ENCODE peak calls at places on chromosomes 16 and 17, in seven cellular contexts. O is HepG2, K is SK-N-SH, T is GM12891, N is K562, M is H1, U is GM12878. V is an unnamed sample.

GRCh38 chr16:79571753-79572544 is 28.6 kb downstream of the MAF start:
- DNase-seq in O (no peak), K (no peak), T (no peak), N (no peak), M (no peak), U (no peak), V (no peak)

GRCh38 chr17:79393358-79394038 is 217.4 kb downstream of the RBFOX3 start:
- DNase-seq in O (peak; percentile 50), K (peak; percentile 97), T (peak; percentile 86), N (peak; percentile 83), M (peak; percentile 99), U (no peak), V (peak; percentile 79)

GRCh38 chr16:15572329-15573001 is 70.5 kb downstream of the MARF1 start:
- DNase-seq in O (peak; percentile 83), K (no peak), T (no peak), N (no peak), M (no peak), U (no peak), V (no peak)

GRCh38 chr17:75604034-75604695 is 16.6 kb downstream of the MYO15B start:
- DNase-seq in O (no peak), K (no peak), T (no peak), N (peak; percentile 81), M (no peak), U (no peak), V (no peak)

GRCh38 chr17:58447039-58447975 is 30.0 kb upstream of the RNF43 start:
- DNase-seq in O (peak; percentile 88), K (peak; percentile 78), T (peak; percentile 35), N (peak; percentile 72), M (peak; percentile 83), U (peak; percentile 53), V (no peak)

GRCh38 chr17:1808649-1809048 is 21.1 kb downstream of the SMYD4 start:
- DNase-seq in O (no peak), K (no peak), T (no peak), N (no peak), M (no peak), U (no peak), V (no peak)

GRCh38 chr17:49995055-49995738 is at the start of gene DLX3:
- DNase-seq in O (no peak), K (peak; percentile 81), T (no peak), N (no peak), M (peak; percentile 88), U (no peak), V (no peak)

GRCh38 chr16:80924372-80924978 is 82.2 kb downstream of the CMC2 start:
- DNase-seq in O (peak; percentile 54), K (peak; percentile 61), T (peak; percentile 55), N (peak; percentile 60), M (peak; percentile 88), U (no peak), V (peak; percentile 34)

DNA sequence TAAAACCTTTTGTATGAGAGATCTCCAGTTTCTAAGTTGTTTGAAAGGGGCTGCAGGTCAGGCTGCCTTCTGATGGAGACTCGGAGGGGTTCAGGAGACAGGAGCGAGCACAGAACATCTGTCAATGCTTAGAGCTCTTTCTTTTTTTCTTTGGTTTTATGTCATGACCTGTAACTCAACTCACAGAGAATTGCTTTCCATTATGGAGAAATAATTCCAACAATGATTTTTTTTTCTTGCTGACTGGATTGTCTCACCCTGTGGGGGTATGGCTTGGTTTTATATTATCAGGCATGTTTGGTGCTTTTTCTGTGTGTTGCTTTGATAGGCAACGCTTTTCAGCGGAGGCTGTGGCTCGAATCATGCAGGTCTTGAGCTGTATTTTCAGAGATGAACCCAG is 10.8 kb upstream of the KCNJ2 start:
- DNase-seq in O (no peak), K (no peak), T (no peak), N (no peak), M (no peak), U (no peak), V (no peak)
- TF ChIP-seq TAF1 in O (no peak), K (no peak), T (no peak), N (no peak), M (no peak), U (no peak), V (no peak)

DNA sequence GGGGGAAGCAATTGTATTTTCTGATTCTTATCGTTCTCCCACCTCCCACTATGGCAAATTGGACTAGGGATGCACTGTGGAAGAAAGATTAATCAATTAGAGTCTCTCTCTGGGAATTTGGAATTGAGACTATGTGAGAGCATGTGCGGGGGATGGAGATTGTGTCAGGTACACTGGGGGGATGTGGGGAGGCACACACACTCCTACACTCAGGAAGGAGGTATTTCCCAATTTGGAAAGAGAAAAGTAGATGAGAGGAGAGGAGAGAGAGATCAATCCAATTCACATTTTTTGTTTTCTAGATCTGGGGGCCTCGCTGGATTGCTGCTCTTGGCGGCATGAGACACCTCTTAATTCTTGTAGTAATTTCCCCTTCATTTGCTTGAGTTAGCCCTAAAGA is 14.3 kb upstream of the PRKCB start:
- DNase-seq in O (no peak), K (no peak), T (no peak), N (no peak), M (no peak), U (no peak), V (no peak)
- TF ChIP-seq POLR2AphosphoS5 in O (no peak), K (no peak), T (no peak), N (no peak), M (no peak), U (no peak), V (no peak)

GRCh38 chr17:33730131-33730530 is 437.0 kb upstream of the ASIC2 start:
- DNase-seq in O (no peak), K (no peak), T (no peak), N (no peak), M (no peak), U (no peak), V (no peak)
- TF ChIP-seq TAF1 in O (no peak), K (no peak), T (no peak), N (no peak), M (no peak), U (no peak), V (no peak)

GRCh38 chr16:66510711-66511614 is 39.0 kb downstream of the TK2 start:
- DNase-seq in O (no peak), K (no peak), T (no peak), N (no peak), M (no peak), U (no peak), V (no peak)
- TF ChIP-seq POLR2AphosphoS5 in O (no peak), K (no peak), T (no peak), N (no peak), M (no peak), U (no peak), V (no peak)

GRCh38 chr16:11416228-11417001 is 71.2 kb downstream of the RMI2 start:
- DNase-seq in O (no peak), K (no peak), T (no peak), N (no peak), M (no peak), U (no peak), V (no peak)
- TF ChIP-seq TAF1 in O (no peak), K (no peak), T (no peak), N (no peak), M (no peak), U (no peak), V (no peak)

DNA sequence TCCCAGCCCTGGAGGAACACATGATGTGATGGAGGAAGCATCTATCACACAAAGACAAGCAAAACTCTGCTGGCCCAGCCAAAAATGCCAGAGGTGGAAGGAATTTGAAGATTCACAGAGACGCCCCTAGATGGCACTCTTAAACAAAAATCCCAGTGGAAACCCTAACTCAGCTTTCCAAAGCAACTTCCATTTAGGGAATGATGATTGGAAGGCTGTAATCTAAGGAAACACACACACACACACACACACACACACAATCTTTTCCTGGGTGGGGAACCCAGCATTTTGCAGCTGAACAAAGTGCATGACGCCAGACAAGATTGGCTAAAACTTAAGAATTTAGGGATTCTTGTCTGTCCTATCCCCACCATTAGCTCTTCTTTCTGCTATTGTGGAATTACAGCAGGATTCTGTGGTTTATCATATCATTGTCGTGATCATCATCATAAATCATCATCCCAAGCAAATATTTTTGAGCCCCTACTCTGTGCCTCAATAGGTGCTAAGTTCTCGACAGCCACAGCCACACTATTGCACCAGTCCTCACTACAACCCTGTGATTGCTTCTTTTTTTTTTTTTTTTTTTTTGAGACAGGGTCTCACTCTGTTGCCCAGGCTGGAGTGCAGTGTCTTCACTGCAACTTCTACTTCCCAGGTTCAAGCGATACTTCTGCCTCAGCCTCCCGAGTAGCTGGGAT is 1.6 kb upstream of the LDAF1 start:
- DNase-seq in O (peak; percentile 79), K (peak; percentile 85), T (peak; percentile 30), N (peak; percentile 66), M (peak; percentile 61), U (no peak), V (peak; percentile 28)
- TF ChIP-seq POLR2AphosphoS5 in O (no peak), K (no peak), T (no peak), N (no peak), M (no peak), U (no peak), V (no peak)

GRCh38 chr17:81272616-81273015 is 22.5 kb downstream of the SLC38A10 start:
- DNase-seq in O (no peak), K (no peak), T (no peak), N (no peak), M (no peak), U (no peak), V (no peak)
- TF ChIP-seq TAF1 in O (no peak), K (no peak), T (no peak), N (no peak), M (no peak), U (no peak), V (no peak)

GRCh38 chr16:18784917-18785623 is 5.1 kb downstream of the RPS15A start:
- DNase-seq in O (no peak), K (no peak), T (no peak), N (no peak), M (no peak), U (no peak), V (no peak)
- TF ChIP-seq POLR2AphosphoS5 in O (no peak), K (no peak), T (no peak), N (no peak), M (peak; percentile 42), U (no peak), V (no peak)

GRCh38 chr16:66081967-66082366 is 284.5 kb upstream of the CDH5 start:
- DNase-seq in O (peak; percentile 18), K (no peak), T (no peak), N (no peak), M (no peak), U (no peak), V (no peak)
- TF ChIP-seq TAF1 in O (no peak), K (no peak), T (no peak), N (no peak), M (no peak), U (no peak), V (no peak)

DNA sequence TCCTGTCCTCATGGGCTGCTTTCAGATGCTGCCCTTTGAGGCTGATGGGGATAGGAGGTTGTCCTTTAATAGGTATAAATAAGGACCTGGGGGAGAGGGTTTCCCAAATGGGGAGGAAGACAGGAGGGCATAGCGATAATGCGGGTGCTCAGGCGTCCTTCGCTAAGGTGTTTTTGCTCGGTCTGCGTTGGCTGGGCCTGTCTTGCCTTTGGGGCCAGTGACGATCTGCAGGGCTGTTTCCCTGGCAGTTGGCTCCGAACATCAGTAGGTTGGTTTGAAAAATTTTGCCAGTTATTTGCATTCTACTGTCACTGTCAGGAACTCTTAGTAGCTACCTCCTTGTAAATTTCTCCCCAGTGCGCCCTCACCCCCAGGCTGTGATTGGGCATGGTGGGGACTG is 37.8 kb upstream of the CDC42EP4 start:
- DNase-seq in O (no peak), K (no peak), T (no peak), N (no peak), M (no peak), U (no peak), V (no peak)
- TF ChIP-seq POLR2AphosphoS5 in O (no peak), K (no peak), T (no peak), N (no peak), M (no peak), U (no peak), V (no peak)

V was measured in GM12892.